ENCODE peak calls at places on chromosomes 3 and 15, in eight cellular contexts. K is iris pigment epithelial cell; S is fibroblast of lung; V is right cardiac atrium; D is T-helper 9 cell; P is stimulated activated CD4-positive, alpha-beta T cell treated with anti-CD3 and anti-CD28 coated beads, Interleukin-1b, Interleukin-23, amount 100 ng/mL, for 24 hours; T is GM04504; L is Panc1. Q is an unnamed sample.

GRCh38 chr3:94647131-94647530 is 584.3 kb downstream of the NSUN3 start:
- DNase-seq in K (peak), S (no peak), V (no peak), D (no peak), P (no peak), T (no peak), L (no peak), Q (no peak)

GRCh38 chr15:100759698-100760356 is 119.8 kb upstream of the ALDH1A3 start:
- DNase-seq in K (peak), S (peak), V (no peak), D (no peak), P (no peak), T (peak), L (peak), Q (no peak)

GRCh38 chr3:52998781-52999509 is 46.9 kb downstream of the SFMBT1 start:
- DNase-seq in K (no peak), S (no peak), V (no peak), D (no peak), P (no peak), T (no peak), L (no peak), Q (no peak)

GRCh38 chr3:38129058-38129457 is 7.9 kb downstream of the ACAA1 start:
- DNase-seq in K (no peak), S (no peak), V (no peak), D (no peak), P (no peak), T (no peak), L (no peak), Q (no peak)

GRCh38 chr3:130395916-130396315 is 50.4 kb downstream of the COL6A5 start:
- DNase-seq in K (peak), S (peak), V (no peak), D (no peak), P (no peak), T (no peak), L (peak), Q (no peak)

GRCh38 chr15:79219393-79220056 is 63.0 kb upstream of the ANKRD34C start:
- DNase-seq in K (no peak), S (no peak), V (no peak), D (no peak), P (no peak), T (no peak), L (no peak), Q (no peak)

GRCh38 chr3:192727032-192727847 is at the start of gene FGF12:
- DNase-seq in K (peak), S (peak), V (peak), D (no peak), P (no peak), T (peak), L (no peak), Q (peak)

GRCh38 chr15:35833590-35833989 is 287.6 kb upstream of the DPH6 start:
- DNase-seq in K (no peak), S (peak), V (no peak), D (no peak), P (no peak), T (no peak), L (no peak), Q (no peak)

GRCh38 chr3:45979378-45979777 is 16.2 kb downstream of the FYCO1 start:
- DNase-seq in K (no peak), S (no peak), V (no peak), D (no peak), P (no peak), T (no peak), L (no peak), Q (no peak)

GRCh38 chr3:173750095-173750494 is 352.6 kb downstream of the NLGN1 start:
- DNase-seq in K (peak), S (peak), V (no peak), D (no peak), P (no peak), T (no peak), L (no peak), Q (no peak)

GRCh38 chr3:110193114-110193513 is 855.8 kb upstream of the DPPA4 start:
- DNase-seq in K (peak), S (no peak), V (no peak), D (no peak), P (no peak), T (no peak), L (no peak), Q (no peak)

GRCh38 chr3:195859061-195859845 is 47.5 kb upstream of the MUC4 start:
- DNase-seq in K (peak), S (peak), V (peak), D (peak), P (peak), T (no peak), L (peak), Q (peak)

GRCh38 chr3:33886015-33886414 is 87.6 kb downstream of the PDCD6IP start:
- DNase-seq in K (peak), S (peak), V (no peak), D (no peak), P (no peak), T (no peak), L (no peak), Q (no peak)

GRCh38 chr15:77631790-77632551 is 741 bp downstream of the LINGO1 start:
- DNase-seq in K (no peak), S (no peak), V (peak), D (no peak), P (no peak), T (no peak), L (no peak), Q (peak)

GRCh38 chr3:171878441-171879225 is 35.5 kb downstream of the TMEM212 start:
- DNase-seq in K (peak), S (peak), V (no peak), D (no peak), P (no peak), T (peak), L (no peak), Q (no peak)

GRCh38 chr3:43865376-43865775 is 174.6 kb downstream of the ABHD5 start:
- DNase-seq in K (no peak), S (no peak), V (no peak), D (no peak), P (no peak), T (no peak), L (no peak), Q (no peak)

GRCh38 chr3:197394464-197395321 is 96.3 kb upstream of the DLG1 start:
- DNase-seq in K (peak), S (peak), V (peak), D (no peak), P (no peak), T (peak), L (peak), Q (peak)

GRCh38 chr15:37040072-37040742 is 60.1 kb downstream of the MEIS2 start:
- DNase-seq in K (no peak), S (no peak), V (no peak), D (no peak), P (no peak), T (no peak), L (no peak), Q (no peak)

GRCh38 chr3:81968628-81969027 is 207.2 kb upstream of the GBE1 start:
- DNase-seq in K (no peak), S (no peak), V (no peak), D (no peak), P (no peak), T (no peak), L (no peak), Q (no peak)

GRCh38 chr3:136171097-136171542 is 25.0 kb downstream of the MSL2 start:
- DNase-seq in K (peak), S (no peak), V (no peak), D (no peak), P (no peak), T (no peak), L (no peak), Q (no peak)

GRCh38 chr15:70762469-70763119 is 764 bp downstream of the UACA start:
- DNase-seq in K (peak), S (peak), V (peak), D (no peak), P (peak), T (peak), L (no peak), Q (no peak)

GRCh38 chr3:180646187-180646790 is 33.0 kb downstream of the CCDC39 start:
- DNase-seq in K (peak), S (no peak), V (no peak), D (no peak), P (no peak), T (no peak), L (peak), Q (no peak)

GRCh38 chr3:29532473-29532872 is 251.6 kb downstream of the RBMS3 start:
- DNase-seq in K (no peak), S (no peak), V (no peak), D (no peak), P (no peak), T (no peak), L (no peak), Q (no peak)

GRCh38 chr3:195758721-195759353 is 38.1 kb downstream of the MUC20 start:
- DNase-seq in K (no peak), S (no peak), V (no peak), D (no peak), P (no peak), T (no peak), L (no peak), Q (no peak)

GRCh38 chr3:79521221-79521848 is 246.5 kb downstream of the ROBO1 start:
- DNase-seq in K (peak), S (peak), V (no peak), D (no peak), P (no peak), T (no peak), L (peak), Q (no peak)

GRCh38 chr3:29281265-29282228 is 676 bp downstream of the RBMS3 start:
- DNase-seq in K (peak), S (peak), V (peak), D (no peak), P (no peak), T (no peak), L (no peak), Q (peak)

GRCh38 chr3:146653978-146654377 is 48.8 kb upstream of the PLSCR5 start:
- DNase-seq in K (no peak), S (no peak), V (no peak), D (no peak), P (no peak), T (no peak), L (no peak), Q (no peak)

GRCh38 chr3:5016218-5017161 is 37.3 kb downstream of the BHLHE40 start:
- DNase-seq in K (peak), S (no peak), V (peak), D (peak), P (no peak), T (no peak), L (no peak), Q (peak)

GRCh38 chr15:99305761-99306505 is 54.7 kb downstream of the LRRC28 start:
- DNase-seq in K (peak), S (peak), V (peak), D (no peak), P (no peak), T (no peak), L (no peak), Q (no peak)

GRCh38 chr3:5202267-5202666 is 14.8 kb downstream of the EDEM1 start:
- DNase-seq in K (no peak), S (peak), V (no peak), D (no peak), P (no peak), T (no peak), L (no peak), Q (no peak)

GRCh38 chr3:60080648-60081047 is 1030.8 kb upstream of the CFAP20DC start:
- DNase-seq in K (no peak), S (no peak), V (no peak), D (no peak), P (no peak), T (no peak), L (no peak), Q (no peak)

GRCh38 chr3:49841126-49841525 is 15.2 kb downstream of the TRAIP start:
- DNase-seq in K (peak), S (peak), V (no peak), D (no peak), P (no peak), T (no peak), L (peak), Q (no peak)

GRCh38 chr3:99544819-99545281 is 93.5 kb upstream of the COL8A1 start:
- DNase-seq in K (peak), S (peak), V (peak), D (no peak), P (no peak), T (no peak), L (no peak), Q (no peak)

GRCh38 chr3:32154180-32154579 is 47.8 kb downstream of the GPD1L start:
- DNase-seq in K (no peak), S (no peak), V (no peak), D (no peak), P (no peak), T (no peak), L (no peak), Q (no peak)

GRCh38 chr3:54557538-54558419 is 370.1 kb downstream of the LRTM1 start:
- DNase-seq in K (no peak), S (no peak), V (no peak), D (no peak), P (no peak), T (no peak), L (no peak), Q (no peak)

GRCh38 chr3:184525337-184526157 is 36.0 kb upstream of the EPHB3 start:
- DNase-seq in K (no peak), S (no peak), V (no peak), D (no peak), P (no peak), T (no peak), L (no peak), Q (peak)

GRCh38 chr15:50880221-50880620 is 28.3 kb upstream of the AP4E1 start:
- DNase-seq in K (no peak), S (no peak), V (no peak), D (no peak), P (no peak), T (no peak), L (no peak), Q (no peak)

GRCh38 chr3:45199837-45200648 is 26.0 kb downstream of the TMEM158 start:
- DNase-seq in K (peak), S (peak), V (no peak), D (no peak), P (no peak), T (peak), L (peak), Q (no peak)

GRCh38 chr3:163916596-163917560 is 1161.4 kb downstream of the SI start:
- DNase-seq in K (no peak), S (no peak), V (no peak), D (no peak), P (no peak), T (no peak), L (no peak), Q (no peak)